ENCODE peak calls at places on chromosomes 6 and 20, in four cellular contexts. V is pancreas, O is Peyer's patch, Z is ovary. F is an unnamed sample. For H3K4me1, the result is how much of the 10 kb centered on the place peaks cover.

GRCh38 chr20:24616258-24617079 is 147.0 kb downstream of the SYNDIG1 start:
- DNase-seq in Z (no peak), V (no peak), O (no peak), F (no peak)

GRCh38 chr20:47809561-47809960 is 24.3 kb upstream of the SULF2 start:
- DNase-seq in O (no peak), Z (no peak), V (no peak), F (no peak)

GRCh38 chr6:17831135-17831534 is 124.4 kb upstream of the NUP153 start:
- DNase-seq in O (no peak), V (no peak), Z (no peak), F (no peak)

GRCh38 chr6:83430606-83431544 is at the start of gene ME1:
- DNase-seq in V (peak), Z (peak), O (peak), F (no peak)

GRCh38 chr6:99736302-99736701 is 129.7 kb downstream of the PRDM13 start:
- DNase-seq in Z (no peak), V (no peak), O (no peak), F (no peak)

GRCh38 chr20:25030649-25031026 is 27.3 kb downstream of the ACSS1 start:
- DNase-seq in O (no peak), Z (no peak), V (no peak), F (no peak)

GRCh38 chr20:63774348-63774735 is 34.8 kb downstream of the SLC2A4RG start:
- DNase-seq in V (no peak), Z (no peak), O (no peak), F (no peak)

GRCh38 chr20:59004763-59005522 is 2.1 kb downstream of the CTSZ start:
- DNase-seq in V (no peak), Z (no peak), O (peak), F (no peak)

GRCh38 chr6:81759782-81760181 is 7.3 kb upstream of the TENT5A start:
- DNase-seq in O (no peak), V (no peak), Z (no peak), F (no peak)

GRCh38 chr6:104814743-104815142 is 45.0 kb downstream of the HACE1 start:
- DNase-seq in O (no peak), Z (no peak), V (no peak), F (no peak)

GRCh38 chr20:18585134-18585533 is 2.7 kb upstream of the DTD1 start:
- DNase-seq in Z (no peak), V (no peak), O (no peak), F (no peak)

GRCh38 chr6:134797400-134798113 is 152.3 kb downstream of the ALDH8A1 start:
- DNase-seq in V (no peak), Z (no peak), O (no peak), F (no peak)

GRCh38 chr6:28635547-28636158 is 110.0 kb downstream of the GPX5 start:
- DNase-seq in V (no peak), Z (no peak), O (no peak), F (no peak)

GRCh38 chr20:36607586-36608387 is 2.2 kb downstream of the RAB5IF start:
- DNase-seq in Z (no peak), O (peak), V (no peak), F (no peak)

GRCh38 chr20:56443654-56444540 is 24.5 kb upstream of the RTF2 start:
- DNase-seq in V (no peak), Z (peak), O (no peak), F (no peak)

GRCh38 chr6:41625442-41625841 is 12.8 kb upstream of the MDFI start:
- DNase-seq in Z (no peak), V (no peak), O (no peak), F (no peak)

GRCh38 chr6:36920049-36920448 is 34.3 kb downstream of the C6orf89 start:
- DNase-seq in V (no peak), Z (no peak), O (no peak), F (no peak)

GRCh38 chr6:81476881-81477280 is 275.6 kb downstream of the TENT5A start:
- DNase-seq in V (no peak), Z (no peak), O (no peak), F (no peak)

GRCh38 chr20:1644101-1644962 is 13.2 kb downstream of the SIRPG start:
- DNase-seq in Z (no peak), O (no peak), V (no peak), F (no peak)

GRCh38 chr6:167930300-167930699 is 67.2 kb upstream of the KIF25 start:
- DNase-seq in V (no peak), O (no peak), Z (no peak), F (no peak)

GRCh38 chr6:3456395-3456767 is 469 bp downstream of the SLC22A23 start:
- DNase-seq in O (no peak), V (no peak), Z (no peak), F (no peak)

GRCh38 chr6:15063253-15063853 is 182.5 kb upstream of the JARID2 start:
- DNase-seq in V (no peak), O (peak), Z (no peak), F (no peak)

GRCh38 chr6:168355716-168356522 is 36.3 kb upstream of the DACT2 start:
- DNase-seq in Z (no peak), O (peak), V (peak), F (no peak)

GRCh38 chr6:161044335-161044734 is 52.8 kb downstream of the MAP3K4 start:
- DNase-seq in V (no peak), O (no peak), Z (no peak), F (no peak)

GRCh38 chr6:30955367-30956042 is 14.7 kb downstream of the MUCL3 start:
- DNase-seq in V (peak), Z (peak), O (peak), F (no peak)

GRCh38 chr20:43404880-43405279 is 52.8 kb upstream of the SRSF6 start:
- DNase-seq in Z (no peak), V (no peak), O (no peak), F (peak)

GRCh38 chr20:18019068-18019467 is 38.6 kb downstream of the OVOL2 start:
- DNase-seq in V (no peak), Z (no peak), O (no peak), F (no peak)

GRCh38 chr6:107819217-107819616 is 4.9 kb downstream of the SCML4 start:
- DNase-seq in O (no peak), Z (no peak), V (no peak), F (no peak)

GRCh38 chr6:107818272-107818671 is 5.8 kb downstream of the SCML4 start:
- DNase-seq in V (no peak), O (no peak), Z (no peak), F (no peak)

GRCh38 chr6:107820571-107821261 is 3.4 kb downstream of the SCML4 start:
- DNase-seq in V (no peak), O (peak), Z (no peak), F (no peak)

GRCh38 chr6:107821591-107821990 is 2.5 kb downstream of the SCML4 start:
- DNase-seq in V (no peak), Z (no peak), O (no peak), F (no peak)

GRCh38 chr6:107819976-107820551 is 4.0 kb downstream of the SCML4 start:
- DNase-seq in O (peak), Z (no peak), V (no peak), F (no peak)
- H3K4me3 ChIP-seq in O (peak), Z (no peak), V (peak), F (no peak)

GRCh38 chr20:46399401-46399800 is 7.0 kb downstream of the ELMO2 start:
- DNase-seq in O (no peak), V (no peak), Z (no peak), F (no peak)

GRCh38 chr20:46401478-46401860 is 4.9 kb downstream of the ELMO2 start:
- DNase-seq in Z (no peak), V (no peak), O (no peak), F (no peak)

GRCh38 chr20:46400828-46401477 is 5.5 kb downstream of the ELMO2 start:
- DNase-seq in V (no peak), Z (no peak), O (no peak), F (no peak)

GRCh38 chr20:46400253-46400652 is 6.2 kb downstream of the ELMO2 start:
- DNase-seq in Z (peak), O (no peak), V (no peak), F (no peak)

GRCh38 chr20:46398963-46399362 is 7.5 kb downstream of the ELMO2 start:
- DNase-seq in Z (no peak), O (no peak), V (no peak), F (no peak)
- H3K4me1 ChIP-seq in Z (under half), O (half or more), V (half or more), F (under half)

DNA sequence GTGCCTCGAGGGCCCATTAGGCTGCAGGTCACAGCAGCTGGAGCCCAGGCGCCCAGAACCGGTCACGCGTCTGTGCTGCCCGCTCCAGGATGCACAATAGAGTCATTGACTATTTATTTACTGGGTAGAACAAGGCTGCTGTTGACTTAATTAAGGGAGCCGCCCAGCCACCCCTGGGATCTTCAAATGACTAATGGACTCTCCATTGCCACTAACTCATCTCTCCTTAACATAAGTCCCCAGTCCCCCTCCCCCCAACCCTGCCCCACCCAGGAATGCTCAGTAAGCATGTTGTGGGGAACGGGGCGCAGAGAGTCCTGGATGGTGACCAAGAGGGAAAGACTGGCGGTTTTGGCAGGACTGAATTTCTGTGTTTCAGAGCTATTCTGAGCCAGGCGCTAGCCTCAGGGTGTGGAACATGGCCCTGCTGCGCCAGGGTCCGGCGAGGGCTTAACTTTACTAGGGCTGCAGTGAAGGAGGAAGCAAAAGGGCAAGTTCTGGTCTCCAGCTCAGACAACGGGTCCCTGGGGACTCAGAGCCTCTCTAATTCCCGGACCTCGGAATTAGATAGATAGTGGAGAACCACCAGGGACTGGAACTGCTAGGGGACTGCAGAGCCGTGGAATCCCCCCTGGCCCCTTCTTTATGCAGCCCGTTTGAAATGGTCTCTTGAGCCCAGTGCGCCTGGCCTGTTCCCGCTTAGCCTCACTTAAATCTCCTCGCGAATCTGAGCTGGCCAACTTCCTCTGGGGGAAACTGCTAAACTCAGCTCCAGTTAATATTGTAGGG is 1.5 kb upstream of the GRIK2 start:
- DNase-seq in Z (no peak), O (no peak), V (peak), F (no peak)
- H3K4me3 ChIP-seq in Z (no peak), O (no peak), V (no peak), F (peak)

DNA sequence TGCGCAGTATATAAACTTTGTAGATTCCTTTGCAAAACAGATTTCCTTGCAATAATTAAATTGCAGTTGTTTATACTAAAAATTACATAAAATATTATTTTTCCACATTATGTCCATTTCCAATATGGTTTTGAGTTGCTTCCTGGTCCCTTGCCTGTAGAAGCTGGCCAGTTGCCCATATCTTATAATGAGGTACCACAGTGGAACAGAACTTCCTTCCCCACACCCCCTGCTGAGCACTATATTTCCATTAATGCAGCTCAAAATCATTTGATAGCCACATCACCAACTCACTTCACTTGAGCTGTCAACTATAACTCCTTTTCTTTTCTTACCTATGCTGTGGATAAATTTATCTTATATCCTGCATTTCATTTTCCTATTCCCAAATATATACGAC is 194.6 kb downstream of the DST start:
- DNase-seq in Z (no peak), V (no peak), O (no peak), F (no peak)
- H3K4me1 ChIP-seq in Z (under half), V (under half), O (under half), F (under half)